ENCODE peak calls at places on chromosomes 6 and 20, in five cellular contexts. One of them, this sample, is unnamed.
A peak's percentile ranks its signal among the peaks of the same experiment; 100 is the strongest.

GRCh38 chr6:121755500-121755899 is 320.1 kb downstream of the GJA1 start:
- DNase-seq in SK-N-SH: no peak
- DNase-seq in GM12878: no peak
- DNase-seq in HCT116: no peak
- DNase-seq in A549: no peak
- DNase-seq in this sample: no peak

GRCh38 chr20:39986231-39986904 is 702.7 kb downstream of the MAFB start:
- DNase-seq in HCT116: no peak
- DNase-seq in GM12878: no peak
- DNase-seq in SK-N-SH: peak; percentile 29
- DNase-seq in A549: peak; percentile 3
- DNase-seq in this sample: no peak

GRCh38 chr6:159254186-159254585 is 85.0 kb downstream of the FNDC1 start:
- DNase-seq in GM12878: no peak
- DNase-seq in A549: no peak
- DNase-seq in SK-N-SH: no peak
- DNase-seq in HCT116: no peak
- DNase-seq in this sample: no peak

GRCh38 chr6:167098825-167099225 is 24.1 kb upstream of the CCR6 start:
- DNase-seq in HCT116: no peak
- DNase-seq in A549: no peak
- DNase-seq in GM12878: peak; percentile 80
- DNase-seq in SK-N-SH: no peak
- DNase-seq in this sample: no peak

GRCh38 chr20:62879275-62880146 is 17.9 kb upstream of the TCFL5 start:
- DNase-seq in A549: no peak
- DNase-seq in GM12878: no peak
- DNase-seq in HCT116: no peak
- DNase-seq in SK-N-SH: no peak
- DNase-seq in this sample: no peak

GRCh38 chr6:42254505-42254904 is 36.8 kb upstream of the MRPS10 start:
- DNase-seq in HCT116: no peak
- DNase-seq in GM12878: no peak
- DNase-seq in SK-N-SH: no peak
- DNase-seq in A549: no peak
- DNase-seq in this sample: no peak

GRCh38 chr20:40706977-40707582 is 18.0 kb upstream of the MAFB start:
- DNase-seq in A549: peak; percentile 45
- DNase-seq in SK-N-SH: no peak
- DNase-seq in HCT116: peak; percentile 33
- DNase-seq in GM12878: no peak
- DNase-seq in this sample: no peak

GRCh38 chr6:168838000-168838399 is 397.0 kb downstream of the SMOC2 start:
- DNase-seq in A549: no peak
- DNase-seq in GM12878: no peak
- DNase-seq in SK-N-SH: peak; percentile 78
- DNase-seq in HCT116: no peak
- DNase-seq in this sample: no peak

GRCh38 chr6:112511441-112511840 is 164.3 kb downstream of the RFPL4B start:
- DNase-seq in SK-N-SH: no peak
- DNase-seq in HCT116: peak; percentile 41
- DNase-seq in A549: no peak
- DNase-seq in GM12878: no peak
- DNase-seq in this sample: no peak

GRCh38 chr20:38652995-38653394 is 51.4 kb downstream of the ARHGAP40 start:
- DNase-seq in HCT116: no peak
- DNase-seq in SK-N-SH: no peak
- DNase-seq in A549: no peak
- DNase-seq in GM12878: no peak
- DNase-seq in this sample: no peak

GRCh38 chr20:20894280-20894679 is 181.8 kb upstream of the RALGAPA2 start:
- DNase-seq in GM12878: no peak
- DNase-seq in HCT116: no peak
- DNase-seq in A549: peak; percentile 35
- DNase-seq in SK-N-SH: no peak
- DNase-seq in this sample: no peak

GRCh38 chr20:35992713-35993335 is 24.4 kb downstream of the CNBD2 start:
- DNase-seq in HCT116: peak; percentile 49
- DNase-seq in A549: peak; percentile 68
- DNase-seq in GM12878: peak; percentile 9
- DNase-seq in SK-N-SH: peak; percentile 81
- DNase-seq in this sample: peak; percentile 30

GRCh38 chr6:159169557-159170332 is 545 bp downstream of the FNDC1 start:
- DNase-seq in GM12878: no peak
- DNase-seq in SK-N-SH: peak; percentile 47
- DNase-seq in A549: peak; percentile 23
- DNase-seq in HCT116: no peak
- DNase-seq in this sample: no peak

GRCh38 chr20:9531581-9531980 is 17.2 kb downstream of the LAMP5 start:
- DNase-seq in SK-N-SH: no peak
- DNase-seq in GM12878: no peak
- DNase-seq in A549: no peak
- DNase-seq in HCT116: no peak
- DNase-seq in this sample: no peak

GRCh38 chr20:63009988-63010769 is 3.4 kb upstream of the BHLHE23 start:
- DNase-seq in GM12878: peak; percentile 97
- DNase-seq in A549: no peak
- DNase-seq in SK-N-SH: no peak
- DNase-seq in HCT116: no peak
- DNase-seq in this sample: no peak

GRCh38 chr20:13464702-13465101 is 174.0 kb downstream of the TASP1 start:
- DNase-seq in HCT116: no peak
- DNase-seq in A549: no peak
- DNase-seq in SK-N-SH: no peak
- DNase-seq in GM12878: no peak
- DNase-seq in this sample: no peak

GRCh38 chr6:136788069-136788902 is 4.0 kb downstream of the MAP3K5 start:
- DNase-seq in SK-N-SH: no peak
- DNase-seq in A549: no peak
- DNase-seq in GM12878: no peak
- DNase-seq in HCT116: no peak
- DNase-seq in this sample: no peak

GRCh38 chr6:27836783-27837635 is 75.2 kb downstream of the OR2B2 start:
- DNase-seq in HCT116: peak; percentile 76
- DNase-seq in SK-N-SH: peak; percentile 44
- DNase-seq in GM12878: no peak
- DNase-seq in A549: peak; percentile 81
- DNase-seq in this sample: peak; percentile 83

GRCh38 chr6:31822038-31822821 is 5.3 kb upstream of the HSPA1B start:
- DNase-seq in GM12878: no peak
- DNase-seq in A549: peak; percentile 87
- DNase-seq in HCT116: no peak
- DNase-seq in SK-N-SH: peak; percentile 69
- DNase-seq in this sample: peak; percentile 86

GRCh38 chr6:31791324-31792089 is 4.0 kb downstream of the VARS1 start:
- DNase-seq in GM12878: no peak
- DNase-seq in SK-N-SH: peak; percentile 86
- DNase-seq in HCT116: no peak
- DNase-seq in A549: peak; percentile 33
- DNase-seq in this sample: no peak

GRCh38 chr6:83057705-83058321 is 7.8 kb downstream of the UBE3D start:
- DNase-seq in HCT116: peak; percentile 22
- DNase-seq in A549: peak; percentile 45
- DNase-seq in GM12878: no peak
- DNase-seq in SK-N-SH: peak; percentile 57
- DNase-seq in this sample: peak; percentile 42
- TF ChIP-seq REST in HCT116: no peak
- TF ChIP-seq REST in A549: no peak
- TF ChIP-seq REST in GM12878: no peak
- TF ChIP-seq REST in SK-N-SH: no peak
- TF ChIP-seq REST in this sample: no peak

GRCh38 chr20:55888655-55889054 is 116.7 kb downstream of the CBLN4 start:
- DNase-seq in GM12878: no peak
- DNase-seq in A549: peak; percentile 16
- DNase-seq in SK-N-SH: peak; percentile 12
- DNase-seq in HCT116: no peak
- DNase-seq in this sample: no peak
- TF ChIP-seq REST in GM12878: no peak
- TF ChIP-seq REST in A549: no peak
- TF ChIP-seq REST in SK-N-SH: no peak
- TF ChIP-seq REST in HCT116: no peak
- TF ChIP-seq REST in this sample: no peak

GRCh38 chr6:80226156-80226555 is 119.7 kb downstream of the BCKDHB start:
- DNase-seq in SK-N-SH: no peak
- DNase-seq in HCT116: no peak
- DNase-seq in A549: no peak
- DNase-seq in GM12878: no peak
- DNase-seq in this sample: no peak
- TF ChIP-seq REST in SK-N-SH: no peak
- TF ChIP-seq REST in HCT116: no peak
- TF ChIP-seq REST in A549: no peak
- TF ChIP-seq REST in GM12878: no peak
- TF ChIP-seq REST in this sample: no peak

GRCh38 chr6:150668882-150669476 is 69.3 kb downstream of the PLEKHG1 start:
- DNase-seq in SK-N-SH: no peak
- DNase-seq in GM12878: no peak
- DNase-seq in A549: no peak
- DNase-seq in HCT116: no peak
- DNase-seq in this sample: no peak

GRCh38 chr6:150673720-150674361 is 74.2 kb downstream of the PLEKHG1 start:
- DNase-seq in SK-N-SH: no peak
- DNase-seq in GM12878: no peak
- DNase-seq in A549: no peak
- DNase-seq in HCT116: no peak
- DNase-seq in this sample: no peak

GRCh38 chr6:150670311-150670710 is 70.6 kb downstream of the PLEKHG1 start:
- DNase-seq in HCT116: no peak
- DNase-seq in GM12878: no peak
- DNase-seq in SK-N-SH: no peak
- DNase-seq in A549: no peak
- DNase-seq in this sample: no peak

GRCh38 chr6:150676339-150676738 is 76.7 kb downstream of the PLEKHG1 start:
- DNase-seq in SK-N-SH: no peak
- DNase-seq in A549: no peak
- DNase-seq in HCT116: no peak
- DNase-seq in GM12878: no peak
- DNase-seq in this sample: no peak

DNA sequence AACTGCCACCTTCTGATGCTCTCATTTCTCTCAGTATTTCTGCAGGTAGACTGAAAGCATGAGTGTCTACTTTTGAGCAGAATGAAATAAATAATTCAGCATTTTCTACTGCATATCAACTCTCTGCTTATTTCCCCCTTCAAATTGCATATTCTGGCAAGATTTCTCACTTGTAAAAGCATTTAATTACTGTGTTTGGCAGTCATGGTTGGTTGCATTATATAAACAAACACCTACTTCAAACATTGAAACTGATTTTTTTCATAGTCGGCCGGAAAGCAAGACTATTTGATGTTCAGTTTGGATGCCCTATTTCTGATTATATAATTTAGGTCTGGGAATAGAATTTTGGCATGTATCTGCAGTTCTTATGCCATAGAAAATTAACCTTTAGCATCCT is 73.1 kb downstream of the PLEKHG1 start:
- DNase-seq in SK-N-SH: no peak
- DNase-seq in GM12878: no peak
- DNase-seq in HCT116: no peak
- DNase-seq in A549: no peak
- DNase-seq in this sample: no peak
- TF ChIP-seq REST in SK-N-SH: no peak
- TF ChIP-seq REST in GM12878: no peak
- TF ChIP-seq REST in HCT116: no peak
- TF ChIP-seq REST in A549: no peak
- TF ChIP-seq REST in this sample: no peak